ENCODE peak calls at places on chromosome 10, in eight cellular contexts. O is IMR-90, V is ovary, U is HepG2, I is tibial nerve, N is stomach, Q is esophagus muscularis mucosa, D is testis. F is an unnamed sample.

GRCh38 chr10:106643521-106643920 is 521.0 kb downstream of the SORCS1 start:
- DNase-seq in O (no peak), V (no peak), U (no peak), I (no peak), N (no peak), Q (no peak), D (no peak), F (no peak)

GRCh38 chr10:87524296-87524695 is 19.6 kb downstream of the MINPP1 start:
- DNase-seq in O (no peak), V (no peak), U (no peak), I (no peak), N (no peak), Q (no peak), D (no peak), F (no peak)

GRCh38 chr10:44724415-44725174 is 186.5 kb upstream of the TMEM72 start:
- DNase-seq in O (peak), V (no peak), U (no peak), I (no peak), N (no peak), Q (no peak), D (no peak), F (no peak)

GRCh38 chr10:34808789-34809745 is 6.0 kb downstream of the PARD3 start:
- DNase-seq in O (peak), V (peak), U (no peak), I (peak), N (no peak), Q (no peak), D (peak), F (peak)

GRCh38 chr10:9166770-9167169 is 1112.3 kb downstream of the GATA3 start:
- DNase-seq in O (no peak), V (no peak), U (no peak), I (no peak), N (no peak), Q (no peak), D (no peak), F (no peak)

GRCh38 chr10:58336242-58336641 is 1.4 kb downstream of the UBE2D1 start:
- DNase-seq in O (no peak), V (no peak), U (no peak), I (no peak), N (no peak), Q (no peak), D (no peak), F (no peak)

GRCh38 chr10:3074145-3074665 is 6.9 kb downstream of the PFKP start:
- DNase-seq in O (peak), V (no peak), U (peak), I (no peak), N (no peak), Q (no peak), D (no peak), F (no peak)

GRCh38 chr10:14425031-14425430 is 94.3 kb upstream of the FRMD4A start:
- DNase-seq in O (no peak), V (no peak), U (no peak), I (no peak), N (no peak), Q (no peak), D (no peak), F (no peak)

GRCh38 chr10:72846225-72846624 is 47.3 kb upstream of the OIT3 start:
- DNase-seq in O (peak), V (no peak), U (no peak), I (no peak), N (no peak), Q (no peak), D (no peak), F (no peak)

GRCh38 chr10:3364768-3365480 is 192.3 kb upstream of the PITRM1 start:
- DNase-seq in O (no peak), V (no peak), U (peak), I (no peak), N (no peak), Q (no peak), D (no peak), F (no peak)

GRCh38 chr10:78150756-78151155 is 117.1 kb downstream of the RPS24 start:
- DNase-seq in O (no peak), V (no peak), U (no peak), I (no peak), N (no peak), Q (no peak), D (no peak), F (no peak)

DNA sequence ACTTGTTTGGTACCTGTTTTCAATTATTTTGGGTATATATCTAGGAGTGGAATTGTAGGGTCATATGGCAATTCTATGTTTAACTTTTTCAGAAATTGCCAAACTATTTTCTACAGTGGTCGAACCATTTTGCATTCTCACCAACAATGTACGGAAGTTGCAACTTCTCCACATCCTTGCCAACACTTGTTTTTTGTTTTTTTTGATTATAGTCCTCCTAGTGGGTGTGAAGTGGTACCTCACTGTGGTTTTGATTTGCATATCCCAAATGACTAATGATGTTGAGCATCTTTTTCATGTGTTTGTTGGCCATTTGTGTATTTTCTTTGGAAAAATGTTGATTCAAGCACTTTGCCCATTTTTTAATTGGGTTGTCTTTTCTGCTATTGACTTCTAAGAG is 122.1 kb downstream of the RPS24 start:
- DNase-seq in O (no peak), V (no peak), U (no peak), I (no peak), N (no peak), Q (no peak), D (no peak), F (no peak)
- TF ChIP-seq CTCF in O (no peak), V (no peak), U (no peak), I (no peak), N (no peak), Q (no peak), D (no peak), F (no peak)

GRCh38 chr10:24723788-24724380 is at the start of gene ARHGAP21:
- DNase-seq in O (peak), V (peak), U (no peak), I (peak), N (peak), Q (no peak), D (peak), F (peak)

GRCh38 chr10:24721254-24722106 is 2.2 kb downstream of the ARHGAP21 start:
- DNase-seq in O (peak), V (peak), U (no peak), I (no peak), N (peak), Q (peak), D (peak), F (peak)

GRCh38 chr10:24722131-24722675 is 1.5 kb downstream of the ARHGAP21 start:
- DNase-seq in O (peak), V (no peak), U (no peak), I (no peak), N (no peak), Q (peak), D (no peak), F (no peak)

GRCh38 chr10:24723386-24723787 is 300 bp downstream of the ARHGAP21 start:
- DNase-seq in O (peak), V (no peak), U (no peak), I (no peak), N (peak), Q (no peak), D (peak), F (no peak)

DNA sequence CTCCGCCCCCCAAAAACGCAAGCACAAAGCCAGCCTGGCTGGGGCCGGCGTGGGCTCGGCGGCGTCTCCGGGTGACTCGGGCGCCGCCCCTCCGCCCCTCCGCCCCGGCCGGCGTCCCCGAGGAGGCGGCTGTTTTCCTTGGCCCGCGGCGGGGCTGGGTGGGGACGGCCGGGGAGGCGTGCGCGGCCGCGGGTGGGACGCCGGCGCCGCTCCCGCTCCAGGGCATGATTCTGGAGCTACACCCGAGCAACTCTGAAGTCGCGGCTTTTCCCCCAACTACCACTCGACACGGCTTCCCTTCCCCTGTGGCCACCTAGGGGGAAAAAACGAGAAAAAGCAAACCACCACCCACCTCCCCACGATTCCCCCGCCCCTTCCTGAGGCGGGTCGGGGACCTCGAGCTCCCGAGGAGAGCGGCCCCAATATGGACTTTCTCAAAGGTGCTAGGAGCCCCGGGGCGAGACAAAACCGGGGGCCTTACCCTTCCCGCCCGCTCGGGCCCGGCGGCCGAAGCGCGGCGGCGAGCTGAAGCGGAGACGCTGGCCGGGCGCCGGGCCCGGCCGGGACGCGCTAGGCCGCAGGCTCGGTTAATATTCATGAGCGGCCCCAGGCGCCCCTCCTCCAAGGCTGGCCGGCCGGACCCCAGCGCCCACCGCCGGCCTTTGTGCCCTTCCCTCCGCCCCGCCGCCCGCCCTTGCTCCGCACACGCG is 856 bp downstream of the ARHGAP21 start:
- DNase-seq in O (peak), V (peak), U (peak), I (peak), N (peak), Q (no peak), D (peak), F (no peak)
- TF ChIP-seq POLR2A in O (no peak), V (no peak), U (peak), I (no peak), N (no peak), Q (no peak), D (no peak), F (no peak)

GRCh38 chr10:19931886-19932285 is 115.7 kb downstream of the PLXDC2 start:
- DNase-seq in O (no peak), V (no peak), U (no peak), I (no peak), N (no peak), Q (no peak), D (no peak), F (no peak)

GRCh38 chr10:19929466-19930140 is 113.4 kb downstream of the PLXDC2 start:
- DNase-seq in O (peak), V (no peak), U (no peak), I (no peak), N (no peak), Q (no peak), D (no peak), F (no peak)

GRCh38 chr10:19932806-19933371 is 116.7 kb downstream of the PLXDC2 start:
- DNase-seq in O (no peak), V (no peak), U (no peak), I (no peak), N (no peak), Q (no peak), D (no peak), F (no peak)

GRCh38 chr10:19933772-19934171 is 117.5 kb downstream of the PLXDC2 start:
- DNase-seq in O (no peak), V (no peak), U (no peak), I (no peak), N (no peak), Q (no peak), D (no peak), F (no peak)

GRCh38 chr10:19930936-19931859 is 115.0 kb downstream of the PLXDC2 start:
- DNase-seq in O (peak), V (no peak), U (no peak), I (no peak), N (no peak), Q (no peak), D (peak), F (no peak)
- H3K4me3 ChIP-seq in O (no peak), V (no peak), U (no peak), I (no peak), N (no peak), Q (no peak), D (no peak), F (no peak)

DNA sequence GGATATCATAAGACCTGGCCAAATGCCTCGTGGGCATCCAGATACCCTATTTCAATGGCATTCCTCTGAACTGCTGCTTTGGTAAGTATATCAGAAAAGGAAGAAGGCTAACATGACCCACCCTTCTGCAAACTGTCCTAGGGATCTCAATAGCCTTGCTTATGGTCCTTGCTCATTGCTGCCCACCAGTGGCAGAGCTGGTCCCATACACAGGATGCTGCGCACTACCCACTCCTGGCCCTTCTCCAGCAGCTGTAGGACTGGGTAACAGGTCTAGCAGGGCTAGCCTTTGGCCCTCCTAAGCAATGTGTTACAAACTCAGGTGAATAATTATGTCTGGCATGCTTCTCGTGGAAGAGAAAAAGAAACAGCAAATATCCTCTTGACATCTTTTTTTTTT is 72.5 kb downstream of the C10orf90 start:
- DNase-seq in O (peak), V (no peak), U (peak), I (no peak), N (peak), Q (peak), D (peak), F (no peak)
- TF ChIP-seq CTCF in O (peak), V (no peak), U (peak), I (no peak), N (no peak), Q (peak), D (no peak), F (no peak)

GRCh38 chr10:101845903-101846302 is 2.3 kb upstream of the KCNIP2 start:
- DNase-seq in O (no peak), V (no peak), U (no peak), I (no peak), N (no peak), Q (no peak), D (no peak), F (no peak)

GRCh38 chr10:101841826-101842225 is 1.8 kb downstream of the KCNIP2 start:
- DNase-seq in O (no peak), V (no peak), U (no peak), I (no peak), N (no peak), Q (no peak), D (no peak), F (no peak)

GRCh38 chr10:101840102-101840684 is 3.4 kb downstream of the KCNIP2 start:
- DNase-seq in O (no peak), V (no peak), U (no peak), I (no peak), N (no peak), Q (no peak), D (no peak), F (no peak)

GRCh38 chr10:101840741-101841453 is 2.7 kb downstream of the KCNIP2 start:
- DNase-seq in O (peak), V (peak), U (peak), I (peak), N (peak), Q (no peak), D (peak), F (peak)

DNA sequence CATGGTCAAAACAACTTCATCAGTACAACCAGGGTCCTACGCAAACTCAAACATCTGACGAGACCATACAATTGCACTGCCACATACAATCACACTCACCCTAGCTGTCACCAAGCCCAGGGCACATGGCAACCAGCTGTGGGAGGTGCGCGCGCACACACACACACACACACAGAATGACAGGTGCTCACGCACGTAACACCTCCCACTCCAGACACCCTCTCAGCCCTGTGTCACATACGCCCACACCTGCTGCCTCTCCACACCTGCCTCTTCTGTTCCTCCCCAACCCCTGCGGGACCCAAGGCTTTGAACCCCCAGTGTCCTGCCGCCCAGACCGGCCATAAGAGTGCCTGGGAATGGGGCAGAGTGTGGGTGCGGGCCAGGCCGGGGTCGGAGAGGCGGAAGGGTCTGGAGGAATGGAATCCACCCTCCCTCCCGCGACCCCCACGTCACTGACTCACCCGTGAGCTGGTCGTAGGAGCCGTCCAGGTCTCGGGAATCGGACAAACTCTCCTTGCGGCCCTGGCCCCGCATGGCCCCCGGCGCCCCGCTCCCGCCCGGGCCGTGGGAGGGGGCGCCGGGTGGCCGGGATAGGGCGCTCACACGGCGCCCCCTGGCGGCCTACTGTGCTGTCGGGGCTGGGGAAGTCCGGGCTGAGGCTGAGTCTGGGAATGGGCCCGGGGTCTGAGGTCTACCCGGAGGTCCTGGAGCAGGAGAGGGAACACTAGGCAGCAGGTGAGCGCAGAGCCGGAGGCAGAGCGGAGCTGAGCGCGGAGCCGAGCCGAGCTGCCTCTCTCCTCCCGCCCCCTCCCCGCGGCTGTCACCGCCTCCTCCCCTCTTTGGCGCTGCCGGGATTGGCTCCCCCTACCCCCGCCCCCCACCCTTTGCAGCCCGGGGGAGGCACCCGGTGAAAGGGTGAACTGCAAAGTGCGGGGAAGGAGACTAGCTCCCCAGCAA is at the start of gene KCNIP2:
- DNase-seq in O (no peak), V (no peak), U (no peak), I (no peak), N (no peak), Q (no peak), D (peak), F (no peak)
- TF ChIP-seq POLR2A in O (no peak), V (no peak), U (no peak), I (no peak), N (no peak), Q (no peak), D (no peak), F (no peak)

GRCh38 chr10:24209421-24209770 is 458 bp downstream of the KIAA1217 start:
- DNase-seq in O (peak), V (no peak), U (no peak), I (no peak), N (no peak), Q (no peak), D (no peak), F (peak)
- H3K4me3 ChIP-seq in O (peak), V (peak), U (peak), I (peak), N (peak), Q (peak), D (peak), F (no peak)

DNA sequence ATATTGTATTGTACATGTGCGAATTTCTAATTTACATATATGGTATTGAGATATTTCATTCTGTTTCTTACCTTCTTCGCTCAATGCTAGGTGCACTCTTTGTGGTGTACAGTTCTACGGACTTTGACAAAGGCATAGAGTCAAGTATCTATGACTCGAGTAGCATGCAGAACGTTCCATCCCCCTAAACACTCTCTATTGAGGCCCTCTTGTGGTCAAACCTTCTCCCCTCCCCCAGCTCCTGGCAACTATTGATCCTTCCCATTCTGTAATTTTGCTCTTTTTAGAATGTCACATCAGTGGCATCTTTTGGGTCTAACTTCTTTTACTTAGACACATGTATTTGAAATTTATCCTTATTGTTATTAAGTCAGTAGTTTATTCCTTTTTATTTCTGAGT is 30.7 kb upstream of the GDF10 start:
- DNase-seq in O (no peak), V (no peak), U (no peak), I (no peak), N (no peak), Q (no peak), D (no peak), F (no peak)
- TF ChIP-seq CTCF in O (no peak), V (no peak), U (peak), I (no peak), N (no peak), Q (no peak), D (no peak), F (no peak)

DNA sequence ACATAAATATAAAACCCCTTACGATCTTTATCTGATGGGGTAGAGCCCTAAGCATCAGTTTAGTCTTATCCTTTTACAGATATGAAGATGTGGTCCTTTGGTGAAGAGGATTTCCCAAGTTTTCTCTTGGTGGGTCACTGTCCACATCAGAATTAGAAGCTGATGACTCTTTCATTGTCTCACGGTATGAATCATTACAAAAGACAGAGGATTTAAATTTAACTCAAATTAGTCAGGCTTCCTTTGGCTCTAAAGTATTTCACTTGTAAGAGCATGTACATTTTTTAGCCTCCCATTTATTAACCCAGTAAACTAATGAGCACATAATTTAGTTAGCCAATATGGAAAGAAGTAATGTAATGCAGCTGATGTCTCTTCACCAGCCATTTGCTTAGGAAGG is 49.9 kb upstream of the TMEM26 start:
- DNase-seq in O (peak), V (no peak), U (no peak), I (no peak), N (no peak), Q (no peak), D (no peak), F (no peak)
- TF ChIP-seq POLR2A in O (no peak), V (no peak), U (no peak), I (no peak), N (no peak), Q (no peak), D (no peak), F (no peak)

GRCh38 chr10:125985557-125986246 is 89.3 kb downstream of the FANK1 start:
- DNase-seq in O (no peak), V (no peak), U (no peak), I (no peak), N (no peak), Q (no peak), D (no peak), F (no peak)
- H3K4me3 ChIP-seq in O (no peak), V (no peak), U (no peak), I (no peak), N (no peak), Q (no peak), D (no peak), F (no peak)